ENCODE peak calls at places on chromosome 10, in seven cellular contexts. N is colonic mucosa; X is HCT116; U is mesenchymal stem cell; R is HepG2; C is tibial artery; F is CD8-positive, alpha-beta T cell. H is an unnamed sample. For H3K4me1, the result is how much of the 10 kb centered on the place peaks cover.

GRCh38 chr10:107025676-107026075 is 138.8 kb downstream of the SORCS1 start:
- DNase-seq in X (no peak), C (no peak), N (no peak), U (no peak), R (no peak), F (no peak), H (no peak)

GRCh38 chr10:45453639-45454250 is 79.7 kb downstream of the ALOX5 start:
- DNase-seq in R (no peak), N (no peak), C (no peak), U (no peak), F (no peak), X (no peak), H (no peak)

GRCh38 chr10:72048450-72049124 is 39.8 kb downstream of the SPOCK2 start:
- DNase-seq in N (peak), C (peak), U (peak), R (peak), X (peak), F (peak), H (peak)

GRCh38 chr10:132788180-132788830 is 2.4 kb upstream of the NKX6-2 start:
- DNase-seq in X (no peak), R (no peak), F (no peak), C (no peak), U (peak), N (no peak), H (no peak)

GRCh38 chr10:53808677-53809076 is 992.4 kb downstream of the PCDH15 start:
- DNase-seq in N (no peak), X (no peak), C (no peak), R (no peak), F (no peak), U (no peak), H (no peak)

GRCh38 chr10:131938681-131939080 is 37.9 kb downstream of the PPP2R2D start:
- DNase-seq in C (no peak), R (no peak), F (no peak), N (no peak), U (no peak), X (no peak), H (no peak)

GRCh38 chr10:36141786-36142560 is 499.9 kb upstream of the FZD8 start:
- DNase-seq in C (no peak), R (no peak), X (no peak), N (no peak), F (no peak), U (peak), H (peak)

GRCh38 chr10:75538144-75538543 is 106.7 kb downstream of the LRMDA start:
- DNase-seq in N (no peak), U (no peak), F (no peak), X (no peak), R (no peak), C (no peak), H (no peak)

GRCh38 chr10:73647211-73647874 is 6.1 kb upstream of the MYOZ1 start:
- DNase-seq in N (peak), R (no peak), X (no peak), F (no peak), C (peak), U (no peak), H (peak)

GRCh38 chr10:117374506-117375359 is 507 bp downstream of the PDZD8 start:
- DNase-seq in C (peak), R (no peak), U (peak), F (peak), N (peak), X (no peak), H (peak)

GRCh38 chr10:69446229-69446628 is 5.0 kb upstream of the TSPAN15 start:
- DNase-seq in X (no peak), C (no peak), U (no peak), R (no peak), F (no peak), N (no peak), H (no peak)

GRCh38 chr10:21995557-21995956 is 8.0 kb downstream of the DNAJC1 start:
- DNase-seq in R (no peak), F (no peak), C (no peak), N (no peak), X (no peak), U (no peak), H (no peak)

GRCh38 chr10:78920011-78920410 is 148.8 kb upstream of the ZMIZ1 start:
- DNase-seq in C (no peak), N (no peak), F (no peak), U (no peak), R (no peak), X (no peak), H (no peak)

GRCh38 chr10:484441-484924 is 205.0 kb downstream of the DIP2C start:
- DNase-seq in N (peak), U (peak), F (peak), C (no peak), X (no peak), R (no peak), H (peak)

GRCh38 chr10:100960251-100960650 is 9.1 kb upstream of the SEMA4G start:
- DNase-seq in C (no peak), R (no peak), N (no peak), F (no peak), X (no peak), U (no peak), H (no peak)

GRCh38 chr10:107013258-107014001 is 151.1 kb downstream of the SORCS1 start:
- DNase-seq in U (no peak), N (no peak), C (no peak), X (no peak), F (no peak), R (no peak), H (no peak)

GRCh38 chr10:86363184-86363832 is 3.3 kb downstream of the GRID1 start:
- DNase-seq in X (no peak), N (no peak), C (peak), U (peak), F (no peak), R (no peak), H (no peak)

GRCh38 chr10:93751832-93752231 is 5.9 kb upstream of the LGI1 start:
- DNase-seq in N (peak), U (peak), F (no peak), X (peak), C (no peak), R (no peak), H (peak)

GRCh38 chr10:22252286-22252800 is 34.5 kb upstream of the EBLN1 start:
- DNase-seq in C (peak), F (peak), N (peak), U (peak), X (no peak), R (no peak), H (peak)

GRCh38 chr10:24721254-24722106 is 2.2 kb downstream of the ARHGAP21 start:
- DNase-seq in N (peak), R (no peak), C (peak), X (no peak), F (peak), U (peak), H (peak)

GRCh38 chr10:113709221-113709838 is 29.6 kb downstream of the CASP7 start:
- DNase-seq in F (no peak), C (no peak), X (no peak), N (no peak), R (no peak), U (peak), H (peak)

GRCh38 chr10:100735087-100735344 is 10.4 kb upstream of the PAX2 start:
- DNase-seq in R (no peak), F (no peak), C (no peak), U (no peak), X (no peak), N (no peak), H (no peak)

GRCh38 chr10:87054373-87055295 is 34.5 kb downstream of the FAM25A start:
- DNase-seq in F (no peak), R (no peak), C (no peak), X (no peak), U (peak), N (no peak), H (peak)

GRCh38 chr10:43193496-43194080 is 55.3 kb downstream of the CSGALNACT2 start:
- DNase-seq in N (no peak), U (no peak), R (no peak), F (no peak), X (no peak), C (no peak), H (no peak)

GRCh38 chr10:103849880-103850571 is 5.3 kb downstream of the SH3PXD2A start:
- DNase-seq in C (peak), U (peak), R (no peak), X (no peak), N (peak), F (no peak), H (peak)

GRCh38 chr10:62765726-62766125 is 38.8 kb upstream of the ADO start:
- DNase-seq in R (no peak), C (no peak), U (no peak), N (no peak), F (no peak), X (no peak), H (no peak)

GRCh38 chr10:52229271-52229931 is 84.7 kb upstream of the DKK1 start:
- DNase-seq in C (no peak), U (peak), X (no peak), F (no peak), N (no peak), R (no peak), H (peak)

GRCh38 chr10:34776090-34776690 is 38.9 kb downstream of the PARD3 start:
- DNase-seq in F (no peak), R (no peak), C (no peak), U (peak), N (no peak), X (no peak), H (no peak)

GRCh38 chr10:48381971-48382370 is 75.5 kb downstream of the MAPK8 start:
- DNase-seq in N (no peak), C (no peak), X (no peak), U (no peak), R (no peak), F (no peak), H (no peak)

GRCh38 chr10:66925896-66926719 is at the start of gene LRRTM3:
- DNase-seq in C (peak), X (peak), N (peak), R (peak), U (peak), F (no peak), H (peak)

GRCh38 chr10:62048473-62048872 is 147.0 kb downstream of the ARID5B start:
- DNase-seq in N (no peak), C (no peak), R (no peak), X (no peak), U (no peak), F (no peak), H (peak)

GRCh38 chr10:118962159-118962863 is 67.2 kb upstream of the NANOS1 start:
- DNase-seq in X (no peak), C (no peak), F (no peak), U (no peak), R (no peak), N (no peak), H (no peak)

GRCh38 chr10:22444219-22444788 is 99.0 kb downstream of the SPAG6 start:
- DNase-seq in C (no peak), R (no peak), U (no peak), F (no peak), N (no peak), X (no peak), H (no peak)

DNA sequence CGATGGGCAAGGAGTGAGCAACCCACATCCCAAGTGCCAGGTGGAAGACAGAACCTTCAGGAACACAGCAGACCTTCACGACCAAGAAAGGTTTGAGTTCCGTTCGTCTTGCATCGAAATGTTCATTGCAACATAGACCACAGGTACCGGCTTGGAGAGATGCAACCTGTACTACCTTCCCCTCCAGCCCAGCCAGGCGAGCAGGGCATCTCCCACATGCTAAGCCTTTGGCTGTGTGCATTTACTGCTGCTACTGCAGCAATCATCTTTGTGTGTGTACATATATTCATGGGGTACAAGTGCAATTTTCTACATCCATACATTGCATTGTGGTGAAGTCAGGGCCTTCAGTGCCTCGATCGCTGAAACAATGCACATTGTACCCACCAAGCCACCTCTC is 58.8 kb downstream of the CTBP2 start:
- DNase-seq in U (no peak), X (no peak), F (no peak), R (no peak), N (no peak), C (no peak), H (no peak)
- H3K4me1 ChIP-seq in U (under half), X (under half), F (under half), R (under half), N (under half), C (under half), H (under half)

DNA sequence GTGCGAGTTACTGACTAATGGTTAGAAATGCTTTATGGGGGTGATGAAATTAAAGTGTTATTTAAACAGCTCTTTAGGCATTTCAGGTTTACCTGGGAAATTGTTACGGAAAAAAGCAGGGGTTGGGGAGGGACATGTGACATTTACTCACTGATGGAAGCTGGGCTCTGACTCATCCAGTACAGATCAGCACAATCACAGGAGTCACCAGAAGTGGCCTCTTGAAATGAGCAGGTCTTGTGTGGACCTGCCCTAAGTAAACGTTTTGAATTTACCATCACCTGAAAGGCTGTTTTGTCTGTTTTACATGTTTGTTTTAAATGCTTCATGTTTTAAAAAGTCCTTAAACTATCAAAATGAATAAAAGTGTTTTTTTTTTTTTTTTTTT is 2.3 kb downstream of the GLRX3 start:
- DNase-seq in C (no peak), R (peak), U (peak), N (no peak), X (peak), F (no peak), H (peak)
- H3K4me1 ChIP-seq in C (under half), R (half or more), U (under half), N (under half), X (under half), F (under half), H (under half)

GRCh38 chr10:70510453-70510852 is 31.9 kb downstream of the PALD1 start:
- DNase-seq in F (no peak), U (no peak), N (no peak), C (no peak), X (no peak), R (no peak), H (no peak)

GRCh38 chr10:70513848-70514309 is 35.3 kb downstream of the PALD1 start:
- DNase-seq in X (no peak), U (no peak), R (no peak), N (no peak), F (no peak), C (no peak), H (no peak)

GRCh38 chr10:70514591-70514990 is 36.0 kb downstream of the PALD1 start:
- DNase-seq in X (no peak), C (no peak), U (no peak), R (no peak), F (no peak), N (no peak), H (no peak)

GRCh38 chr10:70510904-70511303 is 32.3 kb downstream of the PALD1 start:
- DNase-seq in U (no peak), R (no peak), F (no peak), X (no peak), N (no peak), C (no peak), H (no peak)

GRCh38 chr10:70512149-70512611 is 33.6 kb downstream of the PALD1 start:
- DNase-seq in C (no peak), R (no peak), F (no peak), U (no peak), N (no peak), X (no peak), H (no peak)
- H3K4me1 ChIP-seq in C (under half), R (under half), F (under half), U (under half), N (under half), X (under half), H (under half)

DNA sequence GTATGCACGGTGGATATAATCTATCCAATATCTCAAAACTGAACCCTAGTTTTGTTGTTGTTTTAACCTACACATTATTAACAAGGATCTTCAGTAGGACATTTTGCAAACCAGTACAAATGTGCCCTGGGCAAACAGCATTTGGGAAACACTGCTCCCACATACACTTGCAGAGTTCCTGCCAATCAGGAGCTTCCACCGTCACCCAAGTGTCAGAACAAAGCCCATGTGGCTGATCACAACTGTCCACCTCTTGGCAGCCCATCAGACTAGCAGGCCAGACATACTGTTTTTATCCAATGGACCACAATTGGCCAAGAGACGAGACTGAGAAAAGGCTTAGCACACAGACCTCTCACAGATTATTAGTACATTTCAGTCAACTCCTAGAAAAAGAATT is 200.4 kb downstream of the FAM107B start:
- DNase-seq in U (no peak), C (no peak), N (no peak), F (no peak), R (no peak), X (no peak), H (no peak)
- H3K4me1 ChIP-seq in U (under half), C (under half), N (under half), F (half or more), R (half or more), X (under half), H (half or more)

DNA sequence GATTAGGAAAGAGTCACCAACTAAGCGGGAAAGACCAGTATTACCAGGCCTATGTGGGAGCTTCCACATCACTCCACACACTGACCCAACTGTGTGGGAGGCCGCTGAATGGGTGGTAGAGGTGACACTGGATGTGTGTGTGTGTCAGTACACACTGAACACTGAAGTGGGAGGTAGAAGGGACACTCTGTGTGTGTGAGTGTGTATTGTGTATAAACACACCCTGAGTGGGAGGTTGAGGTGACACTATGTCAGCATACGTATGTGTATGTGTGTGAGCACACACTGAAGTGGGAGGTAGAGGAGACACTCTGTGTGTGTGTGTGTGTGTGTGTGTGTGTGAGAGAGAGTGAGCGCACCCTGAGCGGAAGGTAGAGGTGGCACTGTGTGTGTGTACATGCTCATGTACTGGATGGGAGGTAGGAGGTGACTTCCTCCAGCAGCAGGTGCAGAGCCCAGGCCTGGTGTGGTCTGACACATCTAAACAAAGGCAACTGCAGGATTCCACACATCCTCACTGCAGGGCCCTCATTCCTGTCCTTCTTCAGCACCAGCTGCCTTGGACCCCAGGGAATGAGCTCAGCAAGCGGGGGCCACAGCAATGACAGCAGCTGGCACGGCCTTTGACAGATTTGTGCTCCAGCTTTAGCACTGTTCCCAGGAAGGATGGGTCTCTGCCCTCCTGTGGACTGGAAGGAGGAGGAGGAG is 26.5 kb upstream of the RBM20 start:
- DNase-seq in F (peak), X (no peak), C (no peak), N (no peak), R (no peak), U (no peak), H (no peak)
- H3K4me1 ChIP-seq in F (under half), X (under half), C (under half), N (under half), R (under half), U (under half), H (under half)

GRCh38 chr10:12382157-12382548 is 32.8 kb downstream of the CAMK1D start:
- DNase-seq in U (no peak), R (no peak), F (no peak), X (no peak), N (no peak), C (no peak), H (no peak)
- H3K4me1 ChIP-seq in U (under half), R (under half), F (under half), X (under half), N (under half), C (under half), H (under half)

DNA sequence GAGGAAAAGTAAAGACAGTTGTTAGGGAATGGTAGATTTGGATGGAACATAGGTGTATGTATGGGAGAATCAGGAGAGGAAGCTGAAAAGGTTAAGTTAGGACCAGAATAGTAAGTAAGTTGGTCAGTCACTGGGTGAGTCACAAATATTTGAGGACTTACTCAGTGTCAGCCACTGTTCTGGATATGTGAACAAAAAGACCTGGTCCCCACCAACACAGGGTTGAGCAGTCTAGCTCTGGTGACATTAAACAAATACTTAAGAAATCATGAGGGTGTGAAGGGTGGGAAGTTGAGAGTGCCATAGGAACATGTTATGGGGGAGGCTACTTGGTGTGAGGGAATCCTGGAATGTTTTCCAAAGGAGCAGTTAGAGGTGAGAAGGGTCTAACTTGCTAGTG is 246.9 kb downstream of the PTEN start:
- DNase-seq in N (no peak), F (no peak), X (peak), R (no peak), U (peak), C (no peak), H (peak)
- H3K4me1 ChIP-seq in N (under half), F (under half), X (under half), R (under half), U (under half), C (under half), H (under half)

GRCh38 chr10:121572857-121573540 is 25.2 kb downstream of the FGFR2 start:
- DNase-seq in N (peak), R (no peak), X (no peak), F (no peak), C (no peak), U (no peak), H (no peak)

GRCh38 chr10:121570316-121570715 is 27.9 kb downstream of the FGFR2 start:
- DNase-seq in X (no peak), U (no peak), R (peak), F (no peak), C (no peak), N (no peak), H (no peak)

GRCh38 chr10:121574519-121575170 is 23.6 kb downstream of the FGFR2 start:
- DNase-seq in F (no peak), U (no peak), C (no peak), X (no peak), R (no peak), N (no peak), H (no peak)

GRCh38 chr10:121576139-121576538 is 22.1 kb downstream of the FGFR2 start:
- DNase-seq in X (no peak), N (no peak), F (no peak), R (no peak), C (no peak), U (no peak), H (no peak)

DNA sequence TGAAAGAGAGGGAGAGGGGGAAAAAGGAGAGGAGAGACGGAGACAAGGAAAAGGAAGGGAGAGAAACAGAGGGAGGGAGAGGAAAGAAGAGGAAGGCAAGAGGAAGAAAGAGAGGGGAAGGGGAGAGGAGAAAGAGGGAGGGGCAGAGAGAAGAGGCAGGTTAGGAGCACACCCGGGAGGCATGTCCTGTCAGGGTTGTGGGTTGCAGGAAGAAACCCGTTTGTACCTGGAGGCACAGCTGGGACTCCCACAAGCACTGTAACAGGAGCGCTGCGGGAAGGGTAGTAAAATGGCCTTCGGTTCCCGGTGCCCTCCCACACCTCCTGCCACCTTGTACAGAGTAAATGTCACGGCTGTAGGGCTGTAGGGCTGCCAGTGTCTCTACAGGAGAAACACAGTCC is 24.7 kb downstream of the FGFR2 start:
- DNase-seq in C (no peak), X (no peak), F (no peak), N (no peak), U (no peak), R (no peak), H (no peak)
- H3K4me1 ChIP-seq in C (under half), X (under half), F (under half), N (under half), U (under half), R (under half), H (under half)

H was measured in endothelial cell of umbilical vein.